ENCODE peak calls at places on chromosomes 2 and 18, in six cellular contexts. M, P, A, V, I and O are unnamed samples.

GRCh38 chr18:36330435-36331049 is 33.0 kb downstream of the FHOD3 start:
- DNase-seq in M (no peak), P (no peak), A (no peak), V (no peak), I (no peak), O (no peak)

GRCh38 chr2:191264647-191265079 is 19.5 kb downstream of the MYO1B start:
- DNase-seq in M (no peak), P (no peak), A (no peak), V (no peak), I (no peak), O (no peak)

GRCh38 chr2:45874324-45874723 is 222.8 kb downstream of the PRKCE start:
- DNase-seq in M (no peak), P (no peak), A (no peak), V (no peak), I (no peak), O (no peak)

GRCh38 chr2:8441986-8442385 is 239.9 kb upstream of the ID2 start:
- DNase-seq in M (no peak), P (no peak), A (no peak), V (no peak), I (no peak), O (peak; percentile 66)

GRCh38 chr2:66547113-66547512 is 112.2 kb downstream of the MEIS1 start:
- DNase-seq in M (no peak), P (no peak), A (no peak), V (no peak), I (no peak), O (no peak)

GRCh38 chr2:171595896-171596295 is 73.6 kb downstream of the CYBRD1 start:
- DNase-seq in M (peak; percentile 57), P (no peak), A (no peak), V (no peak), I (no peak), O (no peak)

GRCh38 chr2:104969564-104969963 is 68.3 kb upstream of the MRPS9 start:
- DNase-seq in M (no peak), P (no peak), A (no peak), V (no peak), I (no peak), O (peak; percentile 25)

GRCh38 chr2:121489944-121490585 is 40.6 kb upstream of the RNU4ATAC start:
- DNase-seq in M (no peak), P (no peak), A (no peak), V (no peak), I (no peak), O (no peak)

GRCh38 chr18:26746284-26747130 is 119.0 kb downstream of the AQP4 start:
- DNase-seq in M (no peak), P (no peak), A (no peak), V (no peak), I (peak; percentile 10), O (no peak)

GRCh38 chr2:181911830-181912229 is 20.3 kb downstream of the ITPRID2 start:
- DNase-seq in M (no peak), P (no peak), A (no peak), V (no peak), I (no peak), O (no peak)

GRCh38 chr18:58143391-58143790 is 99.4 kb downstream of the NEDD4L start:
- DNase-seq in M (no peak), P (no peak), A (no peak), V (no peak), I (no peak), O (no peak)

GRCh38 chr2:85662899-85663683 is 4.9 kb downstream of the SFTPB start:
- DNase-seq in M (peak; percentile 90), P (peak; percentile 71), A (no peak), V (no peak), I (peak; percentile 15), O (peak; percentile 39)

GRCh38 chr2:73110622-73111299 is 2.0 kb downstream of the RAB11FIP5 start:
- DNase-seq in M (peak; percentile 37), P (peak; percentile 33), A (no peak), V (no peak), I (no peak), O (no peak)

GRCh38 chr2:218569038-218569431 is 396 bp downstream of the CNOT9 start:
- DNase-seq in M (peak; percentile 89), P (peak; percentile 27), A (peak; percentile 13), V (no peak), I (peak; percentile 73), O (peak; percentile 76)

GRCh38 chr18:2104620-2105462 is 466.5 kb downstream of the METTL4 start:
- DNase-seq in M (peak; percentile 58), P (peak; percentile 84), A (peak; percentile 28), V (no peak), I (peak; percentile 30), O (peak; percentile 65)

GRCh38 chr2:224187220-224187619 is 148.1 kb upstream of the SERPINE2 start:
- DNase-seq in M (no peak), P (no peak), A (no peak), V (no peak), I (no peak), O (no peak)

GRCh38 chr2:170141865-170142264 is 36.1 kb upstream of the MYO3B start:
- DNase-seq in M (no peak), P (no peak), A (no peak), V (peak; percentile 43), I (no peak), O (no peak)

GRCh38 chr2:215521031-215521430 is 85.2 kb upstream of the FN1 start:
- DNase-seq in M (no peak), P (no peak), A (no peak), V (no peak), I (no peak), O (no peak)

GRCh38 chr2:21381421-21381820 is 257.7 kb downstream of the TDRD15 start:
- DNase-seq in M (no peak), P (no peak), A (no peak), V (no peak), I (no peak), O (no peak)

GRCh38 chr2:37713258-37713700 is 41.8 kb upstream of the CDC42EP3 start:
- DNase-seq in M (no peak), P (peak; percentile 13), A (no peak), V (peak; percentile 13), I (no peak), O (peak; percentile 80)

GRCh38 chr2:200577000-200577399 is 8.8 kb upstream of the AOX1 start:
- DNase-seq in M (no peak), P (no peak), A (no peak), V (no peak), I (no peak), O (no peak)

GRCh38 chr2:48948400-48949110 is 193.0 kb upstream of the LHCGR start:
- DNase-seq in M (no peak), P (no peak), A (no peak), V (no peak), I (no peak), O (no peak)

GRCh38 chr2:230946429-230947234 is 21.6 kb upstream of the GPR55 start:
- DNase-seq in M (no peak), P (no peak), A (no peak), V (no peak), I (no peak), O (no peak)

GRCh38 chr18:12721495-12722275 is 18.8 kb downstream of the PSMG2 start:
- DNase-seq in M (peak; percentile 17), P (no peak), A (no peak), V (no peak), I (no peak), O (no peak)

GRCh38 chr18:12722731-12723130 is 19.9 kb downstream of the PSMG2 start:
- DNase-seq in M (no peak), P (no peak), A (no peak), V (no peak), I (no peak), O (no peak)

DNA sequence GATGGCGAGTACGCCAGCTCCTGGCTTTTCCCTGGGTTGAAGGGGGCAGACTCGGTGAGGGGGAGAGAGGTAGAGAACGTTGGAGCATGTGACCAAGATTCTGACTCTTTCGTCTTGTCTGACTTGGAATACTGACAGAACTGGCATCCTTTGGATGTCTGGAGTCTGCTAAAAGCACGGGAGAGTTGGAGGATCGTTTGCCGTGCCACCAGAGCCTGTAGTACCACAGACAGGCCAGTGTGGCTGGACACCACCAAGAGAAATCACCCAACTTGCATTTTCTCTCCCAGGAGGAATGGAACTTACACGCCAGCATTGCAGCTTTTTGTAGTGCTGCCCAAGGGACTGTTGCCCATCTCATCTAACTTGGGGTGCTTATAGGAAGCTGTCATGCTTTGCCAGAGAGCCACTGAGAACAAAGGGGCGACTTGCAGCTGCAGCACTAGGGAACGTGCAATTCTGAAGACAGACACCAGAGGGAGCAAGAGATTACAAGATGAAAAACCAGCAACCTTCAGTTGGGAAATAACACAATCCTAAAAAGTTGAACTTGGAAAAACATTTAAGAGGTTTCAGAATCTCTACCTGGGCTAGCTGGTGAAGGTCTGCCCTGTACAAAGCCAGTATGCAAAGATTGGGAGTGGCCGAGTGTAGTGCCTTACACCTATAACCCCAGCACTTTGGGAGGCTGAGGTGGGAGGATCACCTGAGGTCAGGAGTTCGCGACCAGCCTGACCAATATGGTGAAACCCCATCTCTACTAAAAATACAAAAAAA is 24.1 kb downstream of the PSMG2 start:
- DNase-seq in M (peak; percentile 81), P (peak; percentile 67), A (peak; percentile 50), V (no peak), I (peak; percentile 65), O (peak; percentile 74)
- TF ChIP-seq MYC in M (no peak), P (no peak), A (no peak), V (no peak), I (no peak), O (no peak)

GRCh38 chr2:70505613-70506391 is 47.8 kb downstream of the TGFA start:
- DNase-seq in M (no peak), P (no peak), A (no peak), V (no peak), I (no peak), O (no peak)
- TF ChIP-seq POLR2A in M (no peak), P (no peak), A (no peak), V (no peak), I (no peak), O (no peak)

DNA sequence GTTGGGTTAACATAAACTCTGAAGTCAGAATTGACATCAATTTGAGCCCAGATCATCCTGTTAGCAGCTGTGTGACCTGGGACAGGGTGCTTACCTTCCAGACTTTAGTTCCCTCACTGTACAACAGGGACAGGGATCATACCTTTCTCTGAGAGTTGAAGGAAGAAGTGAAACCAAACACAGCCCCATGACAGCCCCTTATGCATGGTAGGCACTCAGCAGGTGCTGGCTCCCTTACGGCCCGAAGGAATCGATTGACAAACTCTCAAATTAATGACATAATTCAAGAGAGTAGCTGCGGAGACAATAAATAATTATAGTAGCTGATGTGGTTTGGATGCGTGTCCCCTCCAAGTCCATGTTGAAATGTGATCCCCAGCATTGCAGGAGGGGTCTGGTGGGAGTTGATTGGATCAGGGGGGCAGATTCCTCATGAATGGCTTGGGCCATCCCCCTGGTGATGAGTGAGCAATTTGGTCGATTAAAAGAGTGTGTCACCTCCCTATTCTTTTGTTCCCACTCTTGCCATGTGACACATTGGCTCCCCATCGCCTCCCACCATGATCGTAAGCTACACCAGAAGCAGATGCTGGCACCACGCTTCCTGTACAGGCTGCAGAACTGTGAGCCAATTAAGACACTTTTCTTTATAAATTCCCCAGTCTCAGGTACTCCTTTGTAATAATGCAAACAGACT is 72.4 kb downstream of the ODC1 start:
- DNase-seq in M (no peak), P (no peak), A (no peak), V (no peak), I (no peak), O (peak; percentile 46)
- H3K4me3 ChIP-seq in M (no peak overlapping the region), P (no peak overlapping the region), A (no peak overlapping the region), V (no peak overlapping the region), I (no peak overlapping the region), O (no peak overlapping the region)

DNA sequence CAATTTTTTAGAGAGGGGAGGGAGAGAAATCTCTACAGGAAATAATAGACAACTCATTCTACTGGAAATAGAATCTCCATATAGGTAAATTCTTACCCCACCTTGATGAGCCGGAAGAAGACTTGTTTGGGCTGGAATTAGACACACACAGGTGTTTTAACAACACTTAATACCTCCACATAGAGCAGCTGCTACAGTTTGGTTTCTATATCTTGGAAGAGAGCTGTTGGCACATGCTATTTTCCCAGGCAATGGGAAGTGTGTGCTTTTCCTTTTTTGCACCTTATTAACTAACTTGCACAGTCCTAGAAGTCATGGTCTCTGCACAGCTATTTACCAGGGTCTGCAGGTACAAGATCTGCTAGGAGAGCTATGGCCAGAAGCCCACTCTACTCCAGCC is 73.7 kb downstream of the SATB2 start:
- DNase-seq in M (no peak), P (no peak), A (no peak), V (no peak), I (no peak), O (no peak)
- TF ChIP-seq MYC in M (no peak), P (no peak), A (no peak), V (no peak), I (no peak), O (no peak)